ENCODE peak calls at places on chromosomes 16 and 17, in four cellular contexts. I is stimulated activated CD4-positive, alpha-beta T cell treated with anti-CD3 and anti-CD28 coated beads, TNF-alpha, amount 100 ng/mL, for 4 hours; G is CD4-positive, alpha-beta memory T cell; B is lower leg skin. V is an unnamed sample.

GRCh38 chr16:67260426-67261063 is 11.8 kb downstream of the SLC9A5 start:
- DNase-seq in I (no peak), G (no peak), B (no peak), V (peak; percentile 50)

GRCh38 chr17:30092886-30093285 is 23.7 kb upstream of the NSRP1 start:
- DNase-seq in I (no peak), G (no peak), B (no peak), V (no peak)

GRCh38 chr17:31581022-31581483 is 189.6 kb downstream of the RAB11FIP4 start:
- DNase-seq in I (no peak), G (no peak), B (peak; percentile 87), V (peak; percentile 83)

GRCh38 chr16:67393111-67393789 is at the start of gene TPPP3:
- DNase-seq in I (no peak), G (peak; percentile 16), B (peak; percentile 97), V (peak; percentile 32)

GRCh38 chr17:56898874-56899273 is 15.0 kb downstream of the TRIM25 start:
- DNase-seq in I (no peak), G (no peak), B (peak; percentile 69), V (no peak)

GRCh38 chr17:29687601-29688000 is 64.9 kb upstream of the CORO6 start:
- DNase-seq in I (no peak), G (no peak), B (no peak), V (no peak)

GRCh38 chr16:77679336-77679735 is 43.0 kb upstream of the NUDT7 start:
- DNase-seq in I (no peak), G (no peak), B (no peak), V (no peak)

GRCh38 chr17:68381076-68381900 is 76.0 kb downstream of the WIPI1 start:
- DNase-seq in I (no peak), G (no peak), B (no peak), V (peak; percentile 57)

GRCh38 chr17:80668375-80669149 is 123.9 kb downstream of the RPTOR start:
- DNase-seq in I (no peak), G (no peak), B (no peak), V (no peak)

GRCh38 chr17:74565116-74565515 is 2.2 kb downstream of the CD300H start:
- DNase-seq in I (no peak), G (no peak), B (no peak), V (no peak)

GRCh38 chr17:17141860-17142552 is 64.1 kb downstream of the PLD6 start:
- DNase-seq in I (peak; percentile 31), G (peak; percentile 58), B (no peak), V (peak; percentile 18)

GRCh38 chr17:50354776-50355175 is 8.8 kb downstream of the XYLT2 start:
- DNase-seq in I (no peak), G (no peak), B (peak; percentile 82), V (no peak)

GRCh38 chr17:71023631-71024030 is 854.3 kb downstream of the KCNJ2 start:
- DNase-seq in I (no peak), G (no peak), B (no peak), V (no peak)

GRCh38 chr17:46964315-46965265 is 14.5 kb downstream of the RPRML start:
- DNase-seq in I (no peak), G (no peak), B (no peak), V (no peak)

GRCh38 chr16:3787924-3788661 is 70.8 kb upstream of the TRAP1 start:
- DNase-seq in I (no peak), G (no peak), B (peak; percentile 60), V (no peak)

GRCh38 chr17:63178530-63178929 is 212.5 kb downstream of the TANC2 start:
- DNase-seq in I (no peak), G (no peak), B (no peak), V (no peak)

GRCh38 chr16:68762996-68763756 is 26.1 kb downstream of the CDH1 start:
- DNase-seq in I (no peak), G (no peak), B (no peak), V (no peak)

GRCh38 chr17:45312477-45313418 is 4.1 kb downstream of the MAP3K14 start:
- DNase-seq in I (no peak), G (no peak), B (no peak), V (no peak)

GRCh38 chr17:81601525-81602120 is 35.3 kb downstream of the NPLOC4 start:
- DNase-seq in I (peak; percentile 9), G (peak; percentile 56), B (no peak), V (peak; percentile 36)

GRCh38 chr16:67304006-67304405 is 22.5 kb downstream of the KCTD19 start:
- DNase-seq in I (no peak), G (no peak), B (peak; percentile 29), V (peak; percentile 11)

GRCh38 chr16:27827765-27828164 is 235.7 kb downstream of the GSG1L start:
- DNase-seq in I (no peak), G (no peak), B (peak; percentile 20), V (no peak)

GRCh38 chr17:8362651-8363332 is 13.7 kb downstream of the KRABD2 start:
- DNase-seq in I (no peak), G (no peak), B (no peak), V (peak; percentile 25)

GRCh38 chr16:10754941-10755340 is 11.3 kb downstream of the NUBP1 start:
- DNase-seq in I (no peak), G (no peak), B (no peak), V (peak; percentile 69)